ENCODE peak calls at places on chromosomes 2 and 18, in ten cellular contexts. P is posterior cingulate gyrus; E is stimulated activated CD8-positive, alpha-beta memory T cell treated with anti-CD3 and anti-CD28 coated beads, Interleukin-4, amount 100 ng/mL, for 1 hour; V is kidney glomerular epithelial cell; S is SJSA1; N is CD8-positive, alpha-beta T cell; O is activated gamma-delta T cell treated with Interleukin-2 at 50 U/mL for 16 hours; X is NCI-H1105 treated with DMSO at 0.1 percent for 48 hours; A is A172; T is PC-3. R is an unnamed sample.

GRCh38 chr2:203685081-203685621 is 21.3 kb upstream of the CD28 start:
- DNase-seq in P (no peak), V (no peak), X (no peak), S (peak), T (peak), N (no peak), O (no peak), E (no peak), A (peak), R (no peak)

GRCh38 chr2:100294162-100294497 is 28.2 kb downstream of the LONRF2 start:
- DNase-seq in T (no peak), V (no peak), A (no peak), X (no peak), E (no peak), N (no peak), O (no peak), P (no peak), S (no peak), R (no peak)

GRCh38 chr2:259789-260331 is 4.0 kb downstream of the SH3YL1 start:
- DNase-seq in X (no peak), T (no peak), A (no peak), P (no peak), S (no peak), E (no peak), O (no peak), V (no peak), N (no peak), R (no peak)

GRCh38 chr2:238573065-238573778 is 146.5 kb downstream of the ASB1 start:
- DNase-seq in P (no peak), N (peak), T (peak), V (no peak), A (no peak), X (no peak), S (no peak), E (no peak), O (no peak), R (no peak)

GRCh38 chr2:2229898-2230817 is 100.9 kb downstream of the MYT1L start:
- DNase-seq in A (peak), X (no peak), E (no peak), O (no peak), P (peak), V (no peak), T (peak), N (no peak), S (no peak), R (no peak)

GRCh38 chr2:16773080-16773713 is 107.6 kb upstream of the CYRIA start:
- DNase-seq in T (peak), A (peak), X (peak), S (no peak), O (no peak), P (peak), V (peak), N (no peak), E (no peak), R (peak)

GRCh38 chr2:30264236-30264635 is 32.9 kb downstream of the LBH start:
- DNase-seq in A (no peak), P (no peak), N (no peak), O (no peak), X (no peak), S (no peak), V (no peak), T (no peak), E (no peak), R (no peak)

GRCh38 chr18:47118986-47119385 is 31.3 kb downstream of the HDHD2 start:
- DNase-seq in N (no peak), X (no peak), V (no peak), E (no peak), A (peak), S (no peak), O (no peak), T (no peak), P (no peak), R (no peak)

GRCh38 chr2:37776487-37776886 is 105.0 kb upstream of the CDC42EP3 start:
- DNase-seq in V (peak), E (no peak), O (no peak), T (peak), P (no peak), X (no peak), N (no peak), S (peak), A (peak), R (no peak)

R was measured in NCI-H748 treated with DMSO at 0.1 percent for 48 hours.